ENCODE peak calls at places on chromosome 6, in nine cellular contexts. G, P, D, H, F, W, M, N and K are unnamed samples.

GRCh38 chr6:152815230-152815922 is 64.8 kb downstream of the VIP start:
- DNase-seq in G (no peak), P (no peak), D (no peak), H (no peak), F (no peak), W (no peak), M (no peak), N (no peak), K (no peak)

GRCh38 chr6:5984150-5985089 is 22.3 kb downstream of the NRN1 start:
- DNase-seq in G (no peak), P (no peak), D (no peak), H (no peak), F (no peak), W (no peak), M (no peak), N (no peak), K (no peak)

GRCh38 chr6:140636237-140636636 is 1261.8 kb upstream of the CITED2 start:
- DNase-seq in G (no peak), P (no peak), D (no peak), H (no peak), F (no peak), W (no peak), M (no peak), N (no peak), K (no peak)

GRCh38 chr6:96909826-96910225 is 12.1 kb upstream of the NDUFAF4 start:
- DNase-seq in G (no peak), P (no peak), D (no peak), H (no peak), F (no peak), W (no peak), M (no peak), N (no peak), K (peak)

GRCh38 chr6:152671146-152671545 is 26.6 kb upstream of the MYCT1 start:
- DNase-seq in G (no peak), P (no peak), D (no peak), H (peak), F (no peak), W (no peak), M (no peak), N (no peak), K (no peak)

GRCh38 chr6:24394061-24394460 is 8.7 kb upstream of the MRS2 start:
- DNase-seq in G (no peak), P (no peak), D (no peak), H (no peak), F (no peak), W (no peak), M (no peak), N (no peak), K (no peak)

GRCh38 chr6:106495014-106495413 is 134.3 kb downstream of the RTN4IP1 start:
- DNase-seq in G (no peak), P (no peak), D (no peak), H (no peak), F (no peak), W (no peak), M (no peak), N (no peak), K (no peak)

GRCh38 chr6:137707590-137708360 is 159.3 kb upstream of the TNFAIP3 start:
- DNase-seq in G (peak), P (no peak), D (peak), H (peak), F (peak), W (peak), M (peak), N (peak), K (peak)

GRCh38 chr6:13397359-13398080 is 69.2 kb upstream of the TBC1D7 start:
- DNase-seq in G (no peak), P (no peak), D (peak), H (no peak), F (no peak), W (no peak), M (no peak), N (no peak), K (peak)

GRCh38 chr6:155196891-155197290 is 66.9 kb upstream of the CLDN20 start:
- DNase-seq in G (no peak), P (no peak), D (no peak), H (no peak), F (no peak), W (no peak), M (no peak), N (no peak), K (no peak)

GRCh38 chr6:28884423-28885148 is 39.2 kb downstream of the TRIM27 start:
- DNase-seq in G (no peak), P (no peak), D (no peak), H (no peak), F (no peak), W (no peak), M (no peak), N (peak), K (no peak)

GRCh38 chr6:139732451-139732850 is 358.0 kb upstream of the CITED2 start:
- DNase-seq in G (no peak), P (no peak), D (no peak), H (peak), F (no peak), W (no peak), M (no peak), N (no peak), K (no peak)

GRCh38 chr6:128520436-128521301 is at the start of gene PTPRK:
- DNase-seq in G (peak), P (peak), D (peak), H (peak), F (peak), W (no peak), M (peak), N (peak), K (peak)

GRCh38 chr6:87808005-87808757 is 106.1 kb upstream of the AKIRIN2 start:
- DNase-seq in G (no peak), P (no peak), D (no peak), H (no peak), F (no peak), W (no peak), M (no peak), N (no peak), K (no peak)

GRCh38 chr6:118325220-118325860 is 222.8 kb upstream of the PLN start:
- DNase-seq in G (no peak), P (no peak), D (no peak), H (no peak), F (no peak), W (no peak), M (no peak), N (no peak), K (no peak)

GRCh38 chr6:132354517-132355167 is 46.6 kb downstream of the MOXD1 start:
- DNase-seq in G (no peak), P (no peak), D (no peak), H (peak), F (no peak), W (peak), M (no peak), N (peak), K (peak)

GRCh38 chr6:27066802-27067201 is 180.7 kb upstream of the PRSS16 start:
- DNase-seq in G (no peak), P (no peak), D (no peak), H (no peak), F (no peak), W (no peak), M (no peak), N (no peak), K (no peak)